ENCODE peak calls at places on chromosome 7, in eight cellular contexts. One of them, this sample, is unnamed.

GRCh38 chr7:108716783-108717182 is 147.1 kb downstream of the DNAJB9 start:
- DNase-seq in NCI-H146: no peak
- DNase-seq in AG09309: peak
- DNase-seq in left colon: no peak
- DNase-seq in fibroblast of mammary gland: peak
- DNase-seq in activated T-cell treated with anti-CD3 and anti-CD28 coated beads for 1 hour: no peak
- DNase-seq in neuronal stem cell: no peak
- DNase-seq in NCI-H2029: no peak
- DNase-seq in this sample: no peak

GRCh38 chr7:149060161-149060560 is 30.4 kb downstream of the ZNF786 start:
- DNase-seq in NCI-H146: no peak
- DNase-seq in AG09309: no peak
- DNase-seq in left colon: no peak
- DNase-seq in fibroblast of mammary gland: no peak
- DNase-seq in activated T-cell treated with anti-CD3 and anti-CD28 coated beads for 1 hour: no peak
- DNase-seq in neuronal stem cell: no peak
- DNase-seq in NCI-H2029: no peak
- DNase-seq in this sample: no peak

GRCh38 chr7:43693687-43694398 is 35.5 kb downstream of the COA1 start:
- DNase-seq in NCI-H146: no peak
- DNase-seq in AG09309: peak
- DNase-seq in left colon: no peak
- DNase-seq in fibroblast of mammary gland: peak
- DNase-seq in activated T-cell treated with anti-CD3 and anti-CD28 coated beads for 1 hour: no peak
- DNase-seq in neuronal stem cell: no peak
- DNase-seq in NCI-H2029: no peak
- DNase-seq in this sample: no peak

GRCh38 chr7:57342954-57343353 is 107.0 kb upstream of the ZNF716 start:
- DNase-seq in NCI-H146: no peak
- DNase-seq in AG09309: no peak
- DNase-seq in left colon: no peak
- DNase-seq in fibroblast of mammary gland: no peak
- DNase-seq in activated T-cell treated with anti-CD3 and anti-CD28 coated beads for 1 hour: no peak
- DNase-seq in neuronal stem cell: no peak
- DNase-seq in NCI-H2029: no peak
- DNase-seq in this sample: no peak

GRCh38 chr7:37284805-37285211 is 163.9 kb downstream of the ELMO1 start:
- DNase-seq in NCI-H146: peak
- DNase-seq in AG09309: no peak
- DNase-seq in left colon: peak
- DNase-seq in fibroblast of mammary gland: peak
- DNase-seq in activated T-cell treated with anti-CD3 and anti-CD28 coated beads for 1 hour: peak
- DNase-seq in neuronal stem cell: peak
- DNase-seq in NCI-H2029: peak
- DNase-seq in this sample: peak

GRCh38 chr7:91657386-91658120 is 222.9 kb downstream of the MTERF1 start:
- DNase-seq in NCI-H146: no peak
- DNase-seq in AG09309: peak
- DNase-seq in left colon: no peak
- DNase-seq in fibroblast of mammary gland: peak
- DNase-seq in activated T-cell treated with anti-CD3 and anti-CD28 coated beads for 1 hour: no peak
- DNase-seq in neuronal stem cell: no peak
- DNase-seq in NCI-H2029: no peak
- DNase-seq in this sample: no peak

GRCh38 chr7:39042706-39043105 is 65.0 kb downstream of the POU6F2 start:
- DNase-seq in NCI-H146: peak
- DNase-seq in AG09309: no peak
- DNase-seq in left colon: no peak
- DNase-seq in fibroblast of mammary gland: no peak
- DNase-seq in activated T-cell treated with anti-CD3 and anti-CD28 coated beads for 1 hour: no peak
- DNase-seq in neuronal stem cell: no peak
- DNase-seq in NCI-H2029: no peak
- DNase-seq in this sample: no peak

GRCh38 chr7:63925626-63926460 is 72.8 kb upstream of the ZNF722 start:
- DNase-seq in NCI-H146: peak
- DNase-seq in AG09309: peak
- DNase-seq in left colon: peak
- DNase-seq in fibroblast of mammary gland: peak
- DNase-seq in activated T-cell treated with anti-CD3 and anti-CD28 coated beads for 1 hour: peak
- DNase-seq in neuronal stem cell: no peak
- DNase-seq in NCI-H2029: no peak
- DNase-seq in this sample: no peak

GRCh38 chr7:2123916-2124315 is 108.8 kb downstream of the MAD1L1 start:
- DNase-seq in NCI-H146: no peak
- DNase-seq in AG09309: no peak
- DNase-seq in left colon: no peak
- DNase-seq in fibroblast of mammary gland: no peak
- DNase-seq in activated T-cell treated with anti-CD3 and anti-CD28 coated beads for 1 hour: no peak
- DNase-seq in neuronal stem cell: no peak
- DNase-seq in NCI-H2029: no peak
- DNase-seq in this sample: no peak

GRCh38 chr7:141558544-141559183 is 7.5 kb downstream of the AGK start:
- DNase-seq in NCI-H146: no peak
- DNase-seq in AG09309: no peak
- DNase-seq in left colon: no peak
- DNase-seq in fibroblast of mammary gland: peak
- DNase-seq in activated T-cell treated with anti-CD3 and anti-CD28 coated beads for 1 hour: no peak
- DNase-seq in neuronal stem cell: no peak
- DNase-seq in NCI-H2029: peak
- DNase-seq in this sample: no peak

GRCh38 chr7:27217951-27218350 is 18.1 kb upstream of the HOXA13 start:
- DNase-seq in NCI-H146: no peak
- DNase-seq in AG09309: no peak
- DNase-seq in left colon: no peak
- DNase-seq in fibroblast of mammary gland: no peak
- DNase-seq in activated T-cell treated with anti-CD3 and anti-CD28 coated beads for 1 hour: no peak
- DNase-seq in neuronal stem cell: no peak
- DNase-seq in NCI-H2029: no peak
- DNase-seq in this sample: no peak

GRCh38 chr7:47478926-47479791 is 102.8 kb downstream of the TNS3 start:
- DNase-seq in NCI-H146: no peak
- DNase-seq in AG09309: no peak
- DNase-seq in left colon: no peak
- DNase-seq in fibroblast of mammary gland: no peak
- DNase-seq in activated T-cell treated with anti-CD3 and anti-CD28 coated beads for 1 hour: no peak
- DNase-seq in neuronal stem cell: no peak
- DNase-seq in NCI-H2029: no peak
- DNase-seq in this sample: no peak

GRCh38 chr7:129889133-129889854 is 63.5 kb downstream of the UBE2H start:
- DNase-seq in NCI-H146: peak
- DNase-seq in AG09309: no peak
- DNase-seq in left colon: no peak
- DNase-seq in fibroblast of mammary gland: no peak
- DNase-seq in activated T-cell treated with anti-CD3 and anti-CD28 coated beads for 1 hour: no peak
- DNase-seq in neuronal stem cell: no peak
- DNase-seq in NCI-H2029: peak
- DNase-seq in this sample: no peak

GRCh38 chr7:70052691-70053090 is 454.4 kb downstream of the AUTS2 start:
- DNase-seq in NCI-H146: no peak
- DNase-seq in AG09309: peak
- DNase-seq in left colon: no peak
- DNase-seq in fibroblast of mammary gland: peak
- DNase-seq in activated T-cell treated with anti-CD3 and anti-CD28 coated beads for 1 hour: no peak
- DNase-seq in neuronal stem cell: no peak
- DNase-seq in NCI-H2029: no peak
- DNase-seq in this sample: no peak

GRCh38 chr7:66837007-66837406 is 84.0 kb upstream of the TMEM248 start:
- DNase-seq in NCI-H146: peak
- DNase-seq in AG09309: no peak
- DNase-seq in left colon: peak
- DNase-seq in fibroblast of mammary gland: peak
- DNase-seq in activated T-cell treated with anti-CD3 and anti-CD28 coated beads for 1 hour: no peak
- DNase-seq in neuronal stem cell: no peak
- DNase-seq in NCI-H2029: no peak
- DNase-seq in this sample: no peak

GRCh38 chr7:47721670-47722069 is 139.8 kb upstream of the TNS3 start:
- DNase-seq in NCI-H146: no peak
- DNase-seq in AG09309: no peak
- DNase-seq in left colon: no peak
- DNase-seq in fibroblast of mammary gland: no peak
- DNase-seq in activated T-cell treated with anti-CD3 and anti-CD28 coated beads for 1 hour: no peak
- DNase-seq in neuronal stem cell: no peak
- DNase-seq in NCI-H2029: no peak
- DNase-seq in this sample: no peak

GRCh38 chr7:150978136-150978789 is at the start of gene KCNH2:
- DNase-seq in NCI-H146: peak
- DNase-seq in AG09309: no peak
- DNase-seq in left colon: peak
- DNase-seq in fibroblast of mammary gland: no peak
- DNase-seq in activated T-cell treated with anti-CD3 and anti-CD28 coated beads for 1 hour: no peak
- DNase-seq in neuronal stem cell: peak
- DNase-seq in NCI-H2029: peak
- DNase-seq in this sample: peak

GRCh38 chr7:116772423-116772852 is 89.9 kb upstream of the CAPZA2 start:
- DNase-seq in NCI-H146: no peak
- DNase-seq in AG09309: no peak
- DNase-seq in left colon: no peak
- DNase-seq in fibroblast of mammary gland: peak
- DNase-seq in activated T-cell treated with anti-CD3 and anti-CD28 coated beads for 1 hour: no peak
- DNase-seq in neuronal stem cell: no peak
- DNase-seq in NCI-H2029: no peak
- DNase-seq in this sample: no peak

GRCh38 chr7:96426027-96426426 is 104.1 kb upstream of the SLC25A13 start:
- DNase-seq in NCI-H146: no peak
- DNase-seq in AG09309: no peak
- DNase-seq in left colon: no peak
- DNase-seq in fibroblast of mammary gland: peak
- DNase-seq in activated T-cell treated with anti-CD3 and anti-CD28 coated beads for 1 hour: no peak
- DNase-seq in neuronal stem cell: no peak
- DNase-seq in NCI-H2029: no peak
- DNase-seq in this sample: no peak

GRCh38 chr7:107661081-107661864 is 645 bp downstream of the SLC26A4 start:
- DNase-seq in NCI-H146: peak
- DNase-seq in AG09309: no peak
- DNase-seq in left colon: peak
- DNase-seq in fibroblast of mammary gland: peak
- DNase-seq in activated T-cell treated with anti-CD3 and anti-CD28 coated beads for 1 hour: peak
- DNase-seq in neuronal stem cell: peak
- DNase-seq in NCI-H2029: peak
- DNase-seq in this sample: peak

This sample was measured in HEK293T.